ENCODE peak calls at places on chromosome 7, in six cellular contexts. One of them, this sample, is unnamed.

GRCh38 chr7:99855236-99855635 is 21.6 kb downstream of the OR2AE1 start:
- DNase-seq in HCT116: no peak
- DNase-seq in uterus: no peak
- DNase-seq in IMR-90: no peak
- DNase-seq in upper lobe of left lung: no peak
- DNase-seq in thyroid gland: no peak
- DNase-seq in this sample: no peak

GRCh38 chr7:79421751-79422150 is 31.7 kb downstream of the MAGI2 start:
- DNase-seq in upper lobe of left lung: no peak
- DNase-seq in HCT116: no peak
- DNase-seq in thyroid gland: no peak
- DNase-seq in uterus: no peak
- DNase-seq in IMR-90: no peak
- DNase-seq in this sample: no peak

GRCh38 chr7:137682596-137682995 is 164.2 kb downstream of the DGKI start:
- DNase-seq in upper lobe of left lung: no peak
- DNase-seq in thyroid gland: no peak
- DNase-seq in HCT116: no peak
- DNase-seq in IMR-90: peak; percentile 88
- DNase-seq in uterus: peak; percentile 18
- DNase-seq in this sample: no peak

GRCh38 chr7:157909370-157909769 is 572.6 kb downstream of the DNAJB6 start:
- DNase-seq in thyroid gland: no peak
- DNase-seq in upper lobe of left lung: peak; percentile 56
- DNase-seq in uterus: no peak
- DNase-seq in HCT116: no peak
- DNase-seq in IMR-90: no peak
- DNase-seq in this sample: no peak

GRCh38 chr7:104341545-104341944 is 13.1 kb downstream of the LHFPL3 start:
- DNase-seq in uterus: no peak
- DNase-seq in IMR-90: no peak
- DNase-seq in thyroid gland: no peak
- DNase-seq in HCT116: no peak
- DNase-seq in upper lobe of left lung: no peak
- DNase-seq in this sample: no peak

GRCh38 chr7:613442-614140 is 93.9 kb upstream of the PDGFA start:
- DNase-seq in thyroid gland: no peak
- DNase-seq in uterus: no peak
- DNase-seq in HCT116: no peak
- DNase-seq in upper lobe of left lung: no peak
- DNase-seq in IMR-90: no peak
- DNase-seq in this sample: no peak

GRCh38 chr7:123140561-123140960 is 59.2 kb downstream of the SLC13A1 start:
- DNase-seq in upper lobe of left lung: no peak
- DNase-seq in HCT116: no peak
- DNase-seq in thyroid gland: no peak
- DNase-seq in uterus: no peak
- DNase-seq in IMR-90: no peak
- DNase-seq in this sample: no peak

GRCh38 chr7:25069900-25070443 is 55.1 kb downstream of the CYCS start:
- DNase-seq in thyroid gland: peak; percentile 56
- DNase-seq in upper lobe of left lung: no peak
- DNase-seq in IMR-90: peak; percentile 88
- DNase-seq in uterus: peak; percentile 50
- DNase-seq in HCT116: peak; percentile 72
- DNase-seq in this sample: peak; percentile 69

GRCh38 chr7:87961754-87962153 is 27.7 kb downstream of the ADAM22 start:
- DNase-seq in uterus: no peak
- DNase-seq in IMR-90: no peak
- DNase-seq in thyroid gland: no peak
- DNase-seq in HCT116: no peak
- DNase-seq in upper lobe of left lung: no peak
- DNase-seq in this sample: no peak

DNA sequence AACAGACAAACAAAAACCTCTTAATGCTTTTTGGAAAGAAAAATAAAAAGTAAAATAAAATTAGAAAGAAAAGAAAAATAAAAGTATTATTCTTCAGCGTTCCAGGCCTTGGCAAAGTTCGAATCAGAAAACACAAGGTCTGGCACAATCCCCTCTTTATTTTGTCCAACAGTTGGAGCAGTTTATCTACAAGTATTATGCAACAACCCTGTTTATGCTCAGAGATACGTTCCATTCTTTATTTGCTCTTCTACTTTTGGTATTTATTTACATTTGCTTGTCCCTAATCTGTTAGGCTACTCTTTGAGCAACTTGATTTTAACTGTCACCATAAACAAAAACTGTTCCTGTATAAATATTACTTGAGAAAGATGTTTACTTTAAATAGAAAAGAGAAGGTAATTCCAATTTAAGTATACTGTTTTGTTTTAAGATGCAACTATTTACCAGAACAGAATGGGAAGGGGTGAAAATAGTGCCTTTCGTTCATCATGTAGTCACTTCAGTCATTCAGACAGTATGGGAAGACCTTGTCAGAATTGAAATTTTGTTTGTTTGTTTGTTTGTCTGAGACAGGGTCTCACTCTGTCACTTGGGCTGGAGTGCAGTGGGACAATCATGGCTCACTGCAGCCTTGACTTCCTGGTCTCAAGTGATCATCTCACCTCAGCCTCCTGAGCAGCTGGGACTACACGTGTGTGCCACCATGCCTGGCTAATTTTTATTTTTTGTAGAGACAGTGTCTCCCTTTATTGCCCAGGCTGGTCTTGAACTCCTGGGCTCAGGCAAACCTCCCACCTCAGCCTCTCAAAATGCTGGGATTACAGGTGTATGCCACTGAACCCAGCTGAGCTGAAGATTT is 5.7 kb downstream of the PDK4 start:
- DNase-seq in HCT116: no peak
- DNase-seq in IMR-90: no peak
- DNase-seq in uterus: no peak
- DNase-seq in thyroid gland: no peak
- DNase-seq in upper lobe of left lung: no peak
- DNase-seq in this sample: peak; percentile 45
- H3K4me1 ChIP-seq in HCT116: peaks cover under 1% of the 10 kb centered on the region
- H3K4me1 ChIP-seq in IMR-90: no peaks in the 10 kb centered on the region
- H3K4me1 ChIP-seq in uterus: no peaks in the 10 kb centered on the region
- H3K4me1 ChIP-seq in thyroid gland: peaks cover 47% of the 10 kb centered on the region
- H3K4me1 ChIP-seq in upper lobe of left lung: peaks cover 35% of the 10 kb centered on the region
- H3K4me1 ChIP-seq in this sample: peaks cover 73% of the 10 kb centered on the region

GRCh38 chr7:23357190-23358093 is 58.3 kb downstream of the MALSU1 start:
- DNase-seq in uterus: no peak
- DNase-seq in HCT116: peak; percentile 43
- DNase-seq in IMR-90: peak; percentile 56
- DNase-seq in thyroid gland: no peak
- DNase-seq in upper lobe of left lung: no peak
- DNase-seq in this sample: no peak
- TF ChIP-seq CTCF in uterus: no peak
- TF ChIP-seq CTCF in HCT116: peak; percentile 61
- TF ChIP-seq CTCF in IMR-90: peak; percentile 43
- TF ChIP-seq CTCF in thyroid gland: no peak
- TF ChIP-seq CTCF in upper lobe of left lung: peak; percentile 32
- TF ChIP-seq CTCF in this sample: peak; percentile 53

DNA sequence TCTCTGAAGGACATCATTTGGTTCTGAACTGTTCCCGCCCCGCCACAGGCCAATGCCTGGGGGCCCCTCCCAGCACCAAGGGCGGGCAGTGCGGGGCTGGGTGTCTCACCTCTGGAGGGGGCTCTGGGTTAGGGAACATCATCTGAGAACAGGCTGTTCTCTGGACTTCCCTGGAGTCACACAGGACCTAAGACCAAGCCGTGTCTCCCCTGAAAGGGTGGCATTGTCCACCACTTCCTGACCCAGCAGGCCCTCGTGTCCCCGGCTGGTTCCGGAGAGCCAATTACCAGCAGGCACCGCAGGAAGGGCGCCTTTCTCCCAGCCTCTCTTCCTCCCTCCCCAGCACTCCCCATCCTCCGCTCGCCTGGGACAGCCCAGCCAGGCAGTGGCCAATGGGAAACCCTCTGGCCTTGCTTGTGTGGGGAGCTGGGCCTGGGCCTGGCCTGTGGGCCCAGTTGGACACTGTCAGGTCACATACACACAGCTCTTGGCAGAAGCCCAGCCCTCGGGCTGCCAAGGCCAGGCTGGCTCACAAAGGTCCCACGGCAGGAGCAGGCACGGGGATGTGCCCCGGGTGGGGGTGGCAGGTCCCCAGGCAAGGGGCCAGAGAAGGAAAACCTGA is 119.5 kb downstream of the SPDYE5 start:
- DNase-seq in thyroid gland: peak; percentile 97
- DNase-seq in uterus: peak; percentile 69
- DNase-seq in HCT116: no peak
- DNase-seq in upper lobe of left lung: peak; percentile 84
- DNase-seq in IMR-90: no peak
- DNase-seq in this sample: peak; percentile 73
- TF ChIP-seq POLR2A in thyroid gland: no peak
- TF ChIP-seq POLR2A in uterus: no peak
- TF ChIP-seq POLR2A in HCT116: no peak
- TF ChIP-seq POLR2A in upper lobe of left lung: no peak
- TF ChIP-seq POLR2A in IMR-90: no peak
- TF ChIP-seq POLR2A in this sample: peak; percentile 8

GRCh38 chr7:55931421-55932151 is 20.1 kb upstream of the MRPS17 start:
- DNase-seq in upper lobe of left lung: no peak
- DNase-seq in HCT116: no peak
- DNase-seq in uterus: no peak
- DNase-seq in IMR-90: no peak
- DNase-seq in thyroid gland: no peak
- DNase-seq in this sample: no peak
- H3K4me1 ChIP-seq in upper lobe of left lung: no peaks in the 10 kb centered on the region
- H3K4me1 ChIP-seq in HCT116: no peaks in the 10 kb centered on the region
- H3K4me1 ChIP-seq in uterus: no peaks in the 10 kb centered on the region
- H3K4me1 ChIP-seq in IMR-90: no peaks in the 10 kb centered on the region
- H3K4me1 ChIP-seq in thyroid gland: no peaks in the 10 kb centered on the region
- H3K4me1 ChIP-seq in this sample: no peaks in the 10 kb centered on the region

DNA sequence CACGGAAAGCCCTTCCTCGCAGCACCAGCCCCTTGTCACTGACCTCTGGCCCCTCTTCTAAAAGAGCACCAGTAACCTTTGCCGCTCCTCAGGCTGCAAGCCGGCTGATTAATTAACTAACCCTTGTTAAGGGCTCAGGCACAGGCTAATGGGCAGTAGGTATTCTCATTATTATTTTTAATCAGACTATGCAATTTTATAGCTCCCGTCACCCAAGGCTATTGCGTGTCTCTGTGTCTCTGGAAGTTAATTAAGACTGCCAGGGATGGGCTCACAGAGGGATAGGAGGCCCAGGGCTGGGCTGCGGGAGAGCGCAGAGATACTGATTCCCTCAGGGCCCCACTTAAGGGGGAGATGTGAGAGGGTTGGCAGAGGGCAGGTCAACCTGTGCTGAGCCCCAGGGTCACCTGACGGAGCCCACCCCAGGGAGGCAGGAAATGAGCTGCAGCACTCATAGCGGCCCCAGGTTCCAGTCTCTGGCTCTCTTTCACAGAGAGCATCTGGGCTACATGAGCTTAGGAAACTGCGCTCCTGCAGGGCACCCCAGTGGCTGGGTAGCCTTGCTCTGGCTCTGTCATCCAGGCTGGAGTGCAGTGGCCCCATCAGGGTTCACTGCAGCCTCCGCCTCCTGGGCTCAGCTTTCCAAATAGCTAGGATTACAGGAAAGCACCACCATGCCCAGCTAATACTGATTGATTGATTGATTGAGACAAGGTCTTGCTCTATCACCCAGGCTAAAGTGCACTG is 92.2 kb upstream of the LRRC4 start:
- DNase-seq in IMR-90: no peak
- DNase-seq in uterus: no peak
- DNase-seq in thyroid gland: no peak
- DNase-seq in upper lobe of left lung: no peak
- DNase-seq in HCT116: no peak
- DNase-seq in this sample: no peak
- TF ChIP-seq CTCF in IMR-90: no peak
- TF ChIP-seq CTCF in uterus: no peak
- TF ChIP-seq CTCF in thyroid gland: no peak
- TF ChIP-seq CTCF in upper lobe of left lung: no peak
- TF ChIP-seq CTCF in HCT116: no peak
- TF ChIP-seq CTCF in this sample: no peak

GRCh38 chr7:130349911-130350782 is 5.5 kb downstream of the CPA5 start:
- DNase-seq in HCT116: no peak
- DNase-seq in IMR-90: peak; percentile 28
- DNase-seq in thyroid gland: no peak
- DNase-seq in upper lobe of left lung: no peak
- DNase-seq in uterus: no peak
- DNase-seq in this sample: no peak
- TF ChIP-seq POLR2A in HCT116: no peak
- TF ChIP-seq POLR2A in IMR-90: no peak
- TF ChIP-seq POLR2A in thyroid gland: no peak
- TF ChIP-seq POLR2A in upper lobe of left lung: no peak
- TF ChIP-seq POLR2A in uterus: no peak
- TF ChIP-seq POLR2A in this sample: no peak

GRCh38 chr7:27910341-27910740 is 170.4 kb downstream of the TAX1BP1 start:
- DNase-seq in thyroid gland: no peak
- DNase-seq in HCT116: no peak
- DNase-seq in IMR-90: peak; percentile 44
- DNase-seq in upper lobe of left lung: no peak
- DNase-seq in uterus: no peak
- DNase-seq in this sample: no peak

GRCh38 chr7:27905951-27906350 is 166.0 kb downstream of the TAX1BP1 start:
- DNase-seq in upper lobe of left lung: no peak
- DNase-seq in HCT116: no peak
- DNase-seq in thyroid gland: no peak
- DNase-seq in uterus: no peak
- DNase-seq in IMR-90: no peak
- DNase-seq in this sample: no peak

GRCh38 chr7:27901028-27901760 is 161.2 kb downstream of the TAX1BP1 start:
- DNase-seq in uterus: no peak
- DNase-seq in IMR-90: peak; percentile 68
- DNase-seq in thyroid gland: peak; percentile 64
- DNase-seq in HCT116: no peak
- DNase-seq in upper lobe of left lung: no peak
- DNase-seq in this sample: no peak

GRCh38 chr7:27908534-27909165 is 168.7 kb downstream of the TAX1BP1 start:
- DNase-seq in IMR-90: no peak
- DNase-seq in HCT116: no peak
- DNase-seq in thyroid gland: no peak
- DNase-seq in upper lobe of left lung: no peak
- DNase-seq in uterus: no peak
- DNase-seq in this sample: no peak

GRCh38 chr7:27906385-27907091 is 166.6 kb downstream of the TAX1BP1 start:
- DNase-seq in uterus: no peak
- DNase-seq in upper lobe of left lung: no peak
- DNase-seq in IMR-90: no peak
- DNase-seq in thyroid gland: no peak
- DNase-seq in HCT116: no peak
- DNase-seq in this sample: no peak
- H3K4me1 ChIP-seq in uterus: no peaks in the 10 kb centered on the region
- H3K4me1 ChIP-seq in upper lobe of left lung: peaks cover 4% of the 10 kb centered on the region
- H3K4me1 ChIP-seq in IMR-90: peaks cover 3% of the 10 kb centered on the region
- H3K4me1 ChIP-seq in thyroid gland: peaks cover 10% of the 10 kb centered on the region
- H3K4me1 ChIP-seq in HCT116: no peaks in the 10 kb centered on the region
- H3K4me1 ChIP-seq in this sample: no peaks in the 10 kb centered on the region